ENCODE peak calls at places on chromosomes 11 and 22, in five cellular contexts. N, K, M, W and J are unnamed samples. For H3K79me1, the result is how much of the 10 kb centered on the place peaks cover.

GRCh38 chr22:27804683-27805297 is 3.2 kb upstream of the MN1 start:
- DNase-seq in N (peak), K (peak), M (peak), W (peak), J (peak)

GRCh38 chr22:44975444-44976262 is 34.2 kb downstream of the PHF21B start:
- DNase-seq in N (peak), K (peak), M (peak), W (peak), J (peak)

GRCh38 chr22:27488456-27489224 is 312.9 kb downstream of the MN1 start:
- DNase-seq in N (no peak), K (no peak), M (no peak), W (no peak), J (no peak)

GRCh38 chr11:7563269-7563668 is 49.5 kb downstream of the PPFIBP2 start:
- DNase-seq in N (no peak), K (no peak), M (no peak), W (no peak), J (peak)

GRCh38 chr11:112174789-112175595 is at the start of gene BCO2:
- DNase-seq in N (peak), K (peak), M (peak), W (peak), J (peak)

GRCh38 chr22:49916851-49917250 is 1.4 kb downstream of the ALG12 start:
- DNase-seq in N (no peak), K (no peak), M (no peak), W (no peak), J (no peak)

GRCh38 chr11:15852179-15852578 is 504.2 kb downstream of the SOX6 start:
- DNase-seq in N (no peak), K (no peak), M (no peak), W (peak), J (no peak)

GRCh38 chr11:118639899-118640298 is 32.5 kb downstream of the PHLDB1 start:
- DNase-seq in N (no peak), K (no peak), M (no peak), W (no peak), J (no peak)

GRCh38 chr11:65182258-65183170 is 786 bp downstream of the CAPN1 start:
- DNase-seq in N (peak), K (no peak), M (no peak), W (peak), J (peak)

GRCh38 chr11:77198440-77198849 is 70.4 kb downstream of the MYO7A start:
- DNase-seq in N (no peak), K (peak), M (no peak), W (peak), J (peak)

GRCh38 chr11:29527391-29527936 is 489.4 kb downstream of the KCNA4 start:
- DNase-seq in N (peak), K (no peak), M (no peak), W (peak), J (no peak)

GRCh38 chr22:30435674-30436126 is 10.1 kb downstream of the MTFP1 start:
- DNase-seq in N (no peak), K (no peak), M (no peak), W (no peak), J (no peak)

GRCh38 chr11:118907051-118907748 is 18.5 kb downstream of the BCL9L start:
- DNase-seq in N (peak), K (peak), M (no peak), W (peak), J (peak)

GRCh38 chr11:24697722-24698121 is 200.9 kb downstream of the LUZP2 start:
- DNase-seq in N (peak), K (no peak), M (no peak), W (no peak), J (no peak)

GRCh38 chr11:46930089-46930488 is 6.5 kb upstream of the CSTPP1 start:
- DNase-seq in N (peak), K (no peak), M (no peak), W (no peak), J (no peak)

GRCh38 chr22:27011131-27011530 is 353.7 kb downstream of the MIAT start:
- DNase-seq in N (no peak), K (no peak), M (no peak), W (no peak), J (no peak)

GRCh38 chr22:37498289-37498909 is 12.2 kb upstream of the MFNG start:
- DNase-seq in N (no peak), K (peak), M (peak), W (no peak), J (peak)

GRCh38 chr11:3221408-3222002 is 2.9 kb upstream of the MRGPRG start:
- DNase-seq in N (no peak), K (no peak), M (no peak), W (no peak), J (peak)

GRCh38 chr11:78163828-78164227 is 24.4 kb upstream of the ALG8 start:
- DNase-seq in N (no peak), K (no peak), M (no peak), W (no peak), J (no peak)

GRCh38 chr11:80873309-80873999 is 1432.6 kb upstream of the TENM4 start:
- DNase-seq in N (peak), K (no peak), M (no peak), W (no peak), J (no peak)

GRCh38 chr11:74791333-74792100 is 42.9 kb downstream of the RNF169 start:
- DNase-seq in N (no peak), K (no peak), M (no peak), W (no peak), J (no peak)

GRCh38 chr11:6693342-6694228 is 10.4 kb upstream of the MRPL17 start:
- DNase-seq in N (peak), K (no peak), M (no peak), W (no peak), J (no peak)

GRCh38 chr11:30917859-30918478 is 331.8 kb upstream of the MPPED2 start:
- DNase-seq in N (peak), K (no peak), M (peak), W (no peak), J (no peak)

GRCh38 chr11:65622011-65622410 is 6.4 kb downstream of the PCNX3 start:
- DNase-seq in N (no peak), K (no peak), M (no peak), W (no peak), J (no peak)

DNA sequence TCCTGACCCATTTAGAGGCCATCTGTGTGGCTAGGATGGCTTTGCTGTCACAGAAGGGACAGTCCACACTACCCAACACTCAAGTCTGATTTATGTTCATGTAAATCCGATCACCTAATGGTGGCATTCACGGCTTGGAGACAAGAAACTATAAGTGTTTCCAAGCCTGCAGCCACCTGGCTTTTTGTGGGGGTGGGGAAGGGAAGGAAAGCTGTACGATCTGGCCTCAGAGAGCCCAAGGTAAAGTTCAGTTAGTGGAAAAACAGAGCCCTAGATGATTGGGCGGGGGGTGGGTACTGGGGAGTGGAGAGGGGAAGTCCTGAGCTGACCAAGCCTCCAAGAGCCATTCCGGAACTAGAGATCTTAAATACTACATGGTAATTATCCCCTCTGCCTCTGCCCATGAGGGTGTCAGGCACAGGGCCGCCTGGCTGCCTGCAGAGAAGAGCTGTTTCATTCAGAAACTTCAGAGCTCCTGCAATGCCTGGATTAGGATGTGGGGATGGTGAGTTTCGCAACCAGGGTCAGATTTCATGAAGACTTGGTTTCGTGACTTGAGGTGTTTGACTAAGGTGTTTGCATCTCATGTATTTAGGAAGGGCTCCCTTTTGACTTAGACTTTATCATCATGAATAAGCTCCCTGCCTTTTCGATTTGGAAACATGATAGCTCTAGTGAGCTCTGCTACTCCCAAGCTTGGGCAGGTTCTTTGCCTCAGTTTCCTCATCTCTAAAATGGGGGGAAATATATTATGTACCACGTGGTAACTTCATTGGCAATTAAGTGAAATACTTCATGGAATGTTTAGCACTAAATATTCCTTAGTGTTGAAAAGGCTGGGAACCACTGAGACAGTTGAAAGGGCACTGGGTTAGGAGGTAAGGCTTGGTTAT is 9.0 kb downstream of the TIMP3 start:
- DNase-seq in N (no peak), K (no peak), M (no peak), W (peak), J (peak)
- H3K79me1 ChIP-seq in N (under half), K (under half), M (under half), W (under half), J (under half)

GRCh38 chr11:33160587-33160986 is 693 bp downstream of the CSTF3 start:
- DNase-seq in N (no peak), K (no peak), M (no peak), W (no peak), J (no peak)
- H2BK12ac ChIP-seq in N (no peak), K (no peak), M (no peak), W (no peak), J (no peak)

GRCh38 chr11:34899633-34900016 is 16.6 kb downstream of the APIP start:
- DNase-seq in N (no peak), K (no peak), M (no peak), W (no peak), J (no peak)

GRCh38 chr11:34909435-34909834 is 6.7 kb downstream of the APIP start:
- DNase-seq in N (no peak), K (no peak), M (no peak), W (no peak), J (no peak)

GRCh38 chr11:34907934-34908593 is 8.1 kb downstream of the APIP start:
- DNase-seq in N (peak), K (no peak), M (no peak), W (no peak), J (no peak)

GRCh38 chr11:34905666-34906065 is 10.5 kb downstream of the APIP start:
- DNase-seq in N (no peak), K (no peak), M (no peak), W (no peak), J (no peak)

DNA sequence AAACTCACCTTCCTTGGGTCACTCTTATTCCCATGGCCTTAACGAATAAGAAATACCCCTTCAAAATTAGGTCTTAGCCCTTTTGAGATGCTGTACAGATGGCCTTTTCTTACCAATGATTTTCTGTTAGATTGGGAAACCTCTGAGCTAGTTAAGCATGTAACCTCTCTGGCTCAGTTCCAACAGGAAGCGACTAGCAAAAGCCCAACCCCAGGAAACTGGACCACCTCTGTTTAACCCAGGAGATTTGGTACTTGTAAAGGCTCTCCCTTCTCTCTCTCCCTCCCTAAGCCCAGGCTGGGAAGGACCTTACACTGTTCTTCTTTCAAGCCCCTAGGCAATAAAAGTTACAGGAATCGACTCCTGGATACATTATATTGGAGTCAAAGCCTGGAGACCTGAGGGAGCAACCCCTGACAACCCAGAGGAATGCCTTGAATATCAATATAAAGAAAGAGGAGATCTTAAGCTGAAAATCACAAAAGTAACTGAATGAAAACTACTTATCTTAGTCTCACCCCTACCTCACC is 11.7 kb downstream of the APIP start:
- DNase-seq in N (no peak), K (no peak), M (no peak), W (no peak), J (no peak)
- H3K79me1 ChIP-seq in N (under half), K (under half), M (under half), W (under half), J (under half)

GRCh38 chr11:128299132-128299726 is 288.1 kb downstream of the ETS1 start:
- DNase-seq in N (peak), K (no peak), M (no peak), W (no peak), J (no peak)

GRCh38 chr11:128302425-128303186 is 284.8 kb downstream of the ETS1 start:
- DNase-seq in N (no peak), K (no peak), M (no peak), W (peak), J (no peak)

GRCh38 chr11:128303383-128303782 is 284.0 kb downstream of the ETS1 start:
- DNase-seq in N (no peak), K (no peak), M (no peak), W (no peak), J (no peak)

GRCh38 chr11:128298271-128298670 is 289.1 kb downstream of the ETS1 start:
- DNase-seq in N (no peak), K (no peak), M (no peak), W (no peak), J (no peak)

GRCh38 chr11:128300785-128301184 is 286.6 kb downstream of the ETS1 start:
- DNase-seq in N (no peak), K (no peak), M (no peak), W (no peak), J (no peak)
- H2BK12ac ChIP-seq in N (no peak), K (no peak), M (no peak), W (no peak), J (no peak)